ENCODE peak calls at places on chromosomes 12 and 14, in seven cellular contexts. One of them, this sample, is unnamed.

GRCh38 chr14:22536853-22537338 is 52.1 kb downstream of the DAD1 start:
- DNase-seq in lower lobe of right lung: no peak
- DNase-seq in pancreas: peak
- DNase-seq in H9: no peak
- DNase-seq in HCT116: peak
- DNase-seq in fibroblast of lung: peak
- DNase-seq in thyroid gland: no peak
- DNase-seq in this sample: peak

GRCh38 chr12:39417916-39418315 is 25.0 kb downstream of the KIF21A start:
- DNase-seq in lower lobe of right lung: no peak
- DNase-seq in pancreas: no peak
- DNase-seq in H9: no peak
- DNase-seq in HCT116: no peak
- DNase-seq in fibroblast of lung: no peak
- DNase-seq in thyroid gland: peak
- DNase-seq in this sample: no peak

GRCh38 chr12:54207539-54208267 is 18.9 kb upstream of the SMUG1 start:
- DNase-seq in lower lobe of right lung: peak
- DNase-seq in pancreas: peak
- DNase-seq in H9: peak
- DNase-seq in HCT116: peak
- DNase-seq in fibroblast of lung: no peak
- DNase-seq in thyroid gland: peak
- DNase-seq in this sample: peak

GRCh38 chr12:27585739-27586265 is 61.8 kb downstream of the PPFIBP1 start:
- DNase-seq in lower lobe of right lung: no peak
- DNase-seq in pancreas: no peak
- DNase-seq in H9: no peak
- DNase-seq in HCT116: no peak
- DNase-seq in fibroblast of lung: no peak
- DNase-seq in thyroid gland: no peak
- DNase-seq in this sample: no peak

GRCh38 chr12:109760930-109761630 is 47.5 kb downstream of the FAM222A start:
- DNase-seq in lower lobe of right lung: peak
- DNase-seq in pancreas: peak
- DNase-seq in H9: peak
- DNase-seq in HCT116: no peak
- DNase-seq in fibroblast of lung: no peak
- DNase-seq in thyroid gland: no peak
- DNase-seq in this sample: no peak

GRCh38 chr12:67436230-67436629 is 167.1 kb downstream of the CAND1 start:
- DNase-seq in lower lobe of right lung: no peak
- DNase-seq in pancreas: no peak
- DNase-seq in H9: no peak
- DNase-seq in HCT116: no peak
- DNase-seq in fibroblast of lung: no peak
- DNase-seq in thyroid gland: no peak
- DNase-seq in this sample: no peak

GRCh38 chr14:69037790-69038448 is 58.8 kb upstream of the ACTN1 start:
- DNase-seq in lower lobe of right lung: no peak
- DNase-seq in pancreas: no peak
- DNase-seq in H9: peak
- DNase-seq in HCT116: no peak
- DNase-seq in fibroblast of lung: peak
- DNase-seq in thyroid gland: no peak
- DNase-seq in this sample: no peak

GRCh38 chr12:70246580-70246979 is 3.3 kb downstream of the CNOT2 start:
- DNase-seq in lower lobe of right lung: no peak
- DNase-seq in pancreas: no peak
- DNase-seq in H9: no peak
- DNase-seq in HCT116: no peak
- DNase-seq in fibroblast of lung: peak
- DNase-seq in thyroid gland: no peak
- DNase-seq in this sample: no peak

GRCh38 chr14:91872011-91872476 is 4.7 kb upstream of the TC2N start:
- DNase-seq in lower lobe of right lung: peak
- DNase-seq in pancreas: peak
- DNase-seq in H9: no peak
- DNase-seq in HCT116: no peak
- DNase-seq in fibroblast of lung: no peak
- DNase-seq in thyroid gland: no peak
- DNase-seq in this sample: no peak

GRCh38 chr12:121190523-121191031 is 19.4 kb upstream of the P2RX4 start:
- DNase-seq in lower lobe of right lung: no peak
- DNase-seq in pancreas: no peak
- DNase-seq in H9: no peak
- DNase-seq in HCT116: no peak
- DNase-seq in fibroblast of lung: peak
- DNase-seq in thyroid gland: no peak
- DNase-seq in this sample: no peak

GRCh38 chr12:53049582-53050318 is at the start of gene TNS2:
- DNase-seq in lower lobe of right lung: peak
- DNase-seq in pancreas: peak
- DNase-seq in H9: peak
- DNase-seq in HCT116: no peak
- DNase-seq in fibroblast of lung: peak
- DNase-seq in thyroid gland: peak
- DNase-seq in this sample: peak

GRCh38 chr14:68757618-68758081 is 35.2 kb downstream of the ZFP36L1 start:
- DNase-seq in lower lobe of right lung: peak
- DNase-seq in pancreas: no peak
- DNase-seq in H9: no peak
- DNase-seq in HCT116: no peak
- DNase-seq in fibroblast of lung: peak
- DNase-seq in thyroid gland: no peak
- DNase-seq in this sample: peak

GRCh38 chr14:64937176-64937820 is 5.2 kb downstream of the GPX2 start:
- DNase-seq in lower lobe of right lung: no peak
- DNase-seq in pancreas: no peak
- DNase-seq in H9: no peak
- DNase-seq in HCT116: no peak
- DNase-seq in fibroblast of lung: no peak
- DNase-seq in thyroid gland: peak
- DNase-seq in this sample: no peak

GRCh38 chr12:101592931-101593330 is 1.8 kb upstream of the MYBPC1 start:
- DNase-seq in lower lobe of right lung: no peak
- DNase-seq in pancreas: no peak
- DNase-seq in H9: no peak
- DNase-seq in HCT116: no peak
- DNase-seq in fibroblast of lung: peak
- DNase-seq in thyroid gland: no peak
- DNase-seq in this sample: no peak

GRCh38 chr12:16573652-16574077 is 32.3 kb downstream of the LMO3 start:
- DNase-seq in lower lobe of right lung: peak
- DNase-seq in pancreas: peak
- DNase-seq in H9: peak
- DNase-seq in HCT116: no peak
- DNase-seq in fibroblast of lung: no peak
- DNase-seq in thyroid gland: peak
- DNase-seq in this sample: peak

GRCh38 chr12:77161944-77162343 is 96.6 kb upstream of the E2F7 start:
- DNase-seq in lower lobe of right lung: no peak
- DNase-seq in pancreas: no peak
- DNase-seq in H9: no peak
- DNase-seq in HCT116: no peak
- DNase-seq in fibroblast of lung: no peak
- DNase-seq in thyroid gland: no peak
- DNase-seq in this sample: no peak

GRCh38 chr12:104596876-104597833 is 140.4 kb downstream of the CHST11 start:
- DNase-seq in lower lobe of right lung: no peak
- DNase-seq in pancreas: no peak
- DNase-seq in H9: no peak
- DNase-seq in HCT116: no peak
- DNase-seq in fibroblast of lung: peak
- DNase-seq in thyroid gland: no peak
- DNase-seq in this sample: no peak

GRCh38 chr14:103090481-103091020 is 4.0 kb upstream of the EXOC3L4 start:
- DNase-seq in lower lobe of right lung: no peak
- DNase-seq in pancreas: no peak
- DNase-seq in H9: no peak
- DNase-seq in HCT116: no peak
- DNase-seq in fibroblast of lung: no peak
- DNase-seq in thyroid gland: no peak
- DNase-seq in this sample: no peak
- H3K27ac ChIP-seq in lower lobe of right lung: no peak
- H3K27ac ChIP-seq in pancreas: no peak
- H3K27ac ChIP-seq in H9: no peak
- H3K27ac ChIP-seq in HCT116: no peak
- H3K27ac ChIP-seq in fibroblast of lung: no peak
- H3K27ac ChIP-seq in thyroid gland: no peak
- H3K27ac ChIP-seq in this sample: no peak

GRCh38 chr14:45810152-45810872 is 557.3 kb upstream of the MIS18BP1 start:
- DNase-seq in lower lobe of right lung: no peak
- DNase-seq in pancreas: no peak
- DNase-seq in H9: no peak
- DNase-seq in HCT116: no peak
- DNase-seq in fibroblast of lung: no peak
- DNase-seq in thyroid gland: no peak
- DNase-seq in this sample: no peak
- H3K27ac ChIP-seq in lower lobe of right lung: no peak
- H3K27ac ChIP-seq in pancreas: no peak
- H3K27ac ChIP-seq in H9: no peak
- H3K27ac ChIP-seq in HCT116: no peak
- H3K27ac ChIP-seq in fibroblast of lung: no peak
- H3K27ac ChIP-seq in thyroid gland: no peak
- H3K27ac ChIP-seq in this sample: no peak

GRCh38 chr14:55582741-55583140 is 2.7 kb downstream of the KTN1 start:
- DNase-seq in lower lobe of right lung: no peak
- DNase-seq in pancreas: no peak
- DNase-seq in H9: no peak
- DNase-seq in HCT116: no peak
- DNase-seq in fibroblast of lung: no peak
- DNase-seq in thyroid gland: no peak
- DNase-seq in this sample: no peak

GRCh38 chr14:55586411-55586810 is 6.4 kb downstream of the KTN1 start:
- DNase-seq in lower lobe of right lung: no peak
- DNase-seq in pancreas: no peak
- DNase-seq in H9: no peak
- DNase-seq in HCT116: no peak
- DNase-seq in fibroblast of lung: no peak
- DNase-seq in thyroid gland: no peak
- DNase-seq in this sample: no peak

GRCh38 chr14:55585854-55586253 is 5.8 kb downstream of the KTN1 start:
- DNase-seq in lower lobe of right lung: no peak
- DNase-seq in pancreas: no peak
- DNase-seq in H9: no peak
- DNase-seq in HCT116: no peak
- DNase-seq in fibroblast of lung: peak
- DNase-seq in thyroid gland: no peak
- DNase-seq in this sample: no peak

GRCh38 chr14:55581011-55581806 is 1.2 kb downstream of the KTN1 start:
- DNase-seq in lower lobe of right lung: peak
- DNase-seq in pancreas: peak
- DNase-seq in H9: peak
- DNase-seq in HCT116: no peak
- DNase-seq in fibroblast of lung: peak
- DNase-seq in thyroid gland: peak
- DNase-seq in this sample: peak

DNA sequence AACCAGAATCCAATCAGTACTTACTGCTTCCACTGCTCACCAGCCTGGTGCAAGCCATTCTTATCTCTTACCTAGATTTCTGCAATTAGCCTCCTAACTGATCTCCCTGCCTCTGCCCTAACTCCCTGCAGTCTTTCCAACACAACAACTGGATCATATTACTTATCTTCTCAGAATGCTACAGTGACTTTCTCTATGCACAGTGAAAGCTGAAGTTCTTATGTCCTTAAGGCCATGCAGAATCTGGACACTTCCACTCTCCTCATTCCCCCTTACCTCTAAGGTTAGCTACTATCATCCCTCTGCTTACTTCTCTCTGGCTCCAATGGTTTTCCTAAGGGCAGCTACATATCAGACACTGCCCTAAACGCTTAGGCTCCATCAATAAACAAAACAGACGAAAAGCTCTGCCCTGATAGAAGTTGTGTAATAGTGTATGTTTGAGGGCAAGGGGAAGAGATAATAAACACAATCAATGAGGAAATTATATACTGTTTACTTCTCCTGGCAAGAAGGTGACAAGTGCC is 4.0 kb downstream of the KTN1 start:
- DNase-seq in lower lobe of right lung: no peak
- DNase-seq in pancreas: no peak
- DNase-seq in H9: no peak
- DNase-seq in HCT116: no peak
- DNase-seq in fibroblast of lung: no peak
- DNase-seq in thyroid gland: no peak
- DNase-seq in this sample: no peak
- H3K27ac ChIP-seq in lower lobe of right lung: no peak
- H3K27ac ChIP-seq in pancreas: no peak
- H3K27ac ChIP-seq in H9: no peak
- H3K27ac ChIP-seq in HCT116: no peak
- H3K27ac ChIP-seq in fibroblast of lung: no peak
- H3K27ac ChIP-seq in thyroid gland: no peak
- H3K27ac ChIP-seq in this sample: no peak

DNA sequence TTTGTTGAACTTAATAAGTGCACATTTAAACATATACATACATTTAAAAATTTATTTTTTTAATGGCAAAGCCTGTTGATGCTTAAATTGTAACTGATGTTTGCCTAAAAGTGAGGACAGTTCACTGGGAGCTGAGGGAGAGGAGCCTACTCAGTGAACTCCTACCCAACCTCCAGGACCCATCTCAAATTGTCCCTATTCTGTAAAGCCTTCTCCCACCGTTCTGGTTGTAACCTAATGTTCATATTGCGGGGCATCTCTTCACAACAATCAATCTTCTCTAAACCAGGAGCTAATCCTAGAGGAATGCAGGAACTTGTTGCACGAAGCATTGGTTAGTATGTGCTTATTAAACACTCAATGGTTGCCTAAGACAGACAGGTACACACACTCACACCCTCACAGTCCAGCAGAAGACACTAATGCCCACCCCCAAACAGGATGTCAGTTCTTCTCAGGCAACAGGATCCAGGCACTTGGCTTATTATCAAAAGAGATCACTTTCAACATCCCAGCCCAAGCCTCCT is 1.8 kb downstream of the CLMN start:
- DNase-seq in lower lobe of right lung: no peak
- DNase-seq in pancreas: no peak
- DNase-seq in H9: no peak
- DNase-seq in HCT116: no peak
- DNase-seq in fibroblast of lung: no peak
- DNase-seq in thyroid gland: no peak
- DNase-seq in this sample: no peak
- H3K27ac ChIP-seq in lower lobe of right lung: no peak
- H3K27ac ChIP-seq in pancreas: no peak
- H3K27ac ChIP-seq in H9: no peak
- H3K27ac ChIP-seq in HCT116: no peak
- H3K27ac ChIP-seq in fibroblast of lung: no peak
- H3K27ac ChIP-seq in thyroid gland: peak
- H3K27ac ChIP-seq in this sample: no peak

GRCh38 chr14:21068521-21069387 is 1.4 kb upstream of the ARHGEF40 start:
- DNase-seq in lower lobe of right lung: peak
- DNase-seq in pancreas: peak
- DNase-seq in H9: peak
- DNase-seq in HCT116: peak
- DNase-seq in fibroblast of lung: peak
- DNase-seq in thyroid gland: peak
- DNase-seq in this sample: no peak
- H3K27ac ChIP-seq in lower lobe of right lung: peak
- H3K27ac ChIP-seq in pancreas: peak
- H3K27ac ChIP-seq in H9: no peak
- H3K27ac ChIP-seq in HCT116: no peak
- H3K27ac ChIP-seq in fibroblast of lung: no peak
- H3K27ac ChIP-seq in thyroid gland: peak
- H3K27ac ChIP-seq in this sample: peak

GRCh38 chr12:19138551-19139344 is 9.2 kb downstream of the PLEKHA5 start:
- DNase-seq in lower lobe of right lung: no peak
- DNase-seq in pancreas: no peak
- DNase-seq in H9: no peak
- DNase-seq in HCT116: no peak
- DNase-seq in fibroblast of lung: peak
- DNase-seq in thyroid gland: no peak
- DNase-seq in this sample: no peak
- H3K27ac ChIP-seq in lower lobe of right lung: no peak
- H3K27ac ChIP-seq in pancreas: no peak
- H3K27ac ChIP-seq in H9: no peak
- H3K27ac ChIP-seq in HCT116: no peak
- H3K27ac ChIP-seq in fibroblast of lung: no peak
- H3K27ac ChIP-seq in thyroid gland: no peak
- H3K27ac ChIP-seq in this sample: no peak